ENCODE peak calls at places on chromosomes 3 and 15, in eight cellular contexts. Y is dorsolateral prefrontal cortex, J is mammary epithelial cell, H is GM13977, A is AG10803, M is upper lobe of right lung, U is psoas muscle, O is lung. Z is an unnamed sample.

GRCh38 chr3:35383719-35384555 is 255.4 kb upstream of the ARPP21 start:
- DNase-seq in Y (no peak), J (no peak), H (no peak), A (no peak), M (no peak), U (no peak), O (no peak), Z (no peak)

GRCh38 chr15:33089878-33090757 is 104.4 kb downstream of the FMN1 start:
- DNase-seq in Y (no peak), J (peak), H (no peak), A (peak), M (no peak), U (no peak), O (no peak), Z (no peak)

GRCh38 chr3:39639344-39640236 is 169.8 kb upstream of the MYRIP start:
- DNase-seq in Y (no peak), J (peak), H (no peak), A (peak), M (no peak), U (no peak), O (peak), Z (peak)

GRCh38 chr3:27484002-27484844 is at the start of gene SLC4A7:
- DNase-seq in Y (peak), J (peak), H (peak), A (peak), M (peak), U (peak), O (peak), Z (peak)

GRCh38 chr3:49327485-49327884 is 12.4 kb downstream of the USP4 start:
- DNase-seq in Y (no peak), J (no peak), H (no peak), A (no peak), M (no peak), U (no peak), O (no peak), Z (peak)

GRCh38 chr3:12042638-12043037 is 38.5 kb downstream of the SYN2 start:
- DNase-seq in Y (no peak), J (no peak), H (no peak), A (no peak), M (no peak), U (no peak), O (no peak), Z (no peak)

GRCh38 chr3:27594096-27594690 is 110.0 kb upstream of the SLC4A7 start:
- DNase-seq in Y (no peak), J (no peak), H (no peak), A (no peak), M (no peak), U (no peak), O (no peak), Z (no peak)

GRCh38 chr3:73192036-73192738 is 130.7 kb downstream of the EBLN2 start:
- DNase-seq in Y (no peak), J (no peak), H (no peak), A (no peak), M (no peak), U (no peak), O (no peak), Z (peak)

GRCh38 chr3:178768072-178768864 is 232.0 kb downstream of the KCNMB2 start:
- DNase-seq in Y (no peak), J (no peak), H (no peak), A (no peak), M (no peak), U (no peak), O (no peak), Z (no peak)

GRCh38 chr3:16071246-16071645 is 103.2 kb upstream of the GALNT15 start:
- DNase-seq in Y (no peak), J (peak), H (no peak), A (no peak), M (no peak), U (no peak), O (no peak), Z (no peak)

GRCh38 chr3:38002291-38002876 is 11.8 kb downstream of the VILL start:
- DNase-seq in Y (no peak), J (no peak), H (no peak), A (no peak), M (peak), U (no peak), O (no peak), Z (no peak)

GRCh38 chr3:38002940-38003339 is 12.4 kb downstream of the VILL start:
- DNase-seq in Y (no peak), J (no peak), H (no peak), A (no peak), M (peak), U (no peak), O (no peak), Z (no peak)

GRCh38 chr3:38000965-38001455 is 10.4 kb downstream of the VILL start:
- DNase-seq in Y (no peak), J (no peak), H (no peak), A (no peak), M (peak), U (no peak), O (no peak), Z (no peak)

GRCh38 chr3:38000242-38000916 is 9.8 kb downstream of the VILL start:
- DNase-seq in Y (no peak), J (no peak), H (no peak), A (no peak), M (peak), U (no peak), O (no peak), Z (no peak)

DNA sequence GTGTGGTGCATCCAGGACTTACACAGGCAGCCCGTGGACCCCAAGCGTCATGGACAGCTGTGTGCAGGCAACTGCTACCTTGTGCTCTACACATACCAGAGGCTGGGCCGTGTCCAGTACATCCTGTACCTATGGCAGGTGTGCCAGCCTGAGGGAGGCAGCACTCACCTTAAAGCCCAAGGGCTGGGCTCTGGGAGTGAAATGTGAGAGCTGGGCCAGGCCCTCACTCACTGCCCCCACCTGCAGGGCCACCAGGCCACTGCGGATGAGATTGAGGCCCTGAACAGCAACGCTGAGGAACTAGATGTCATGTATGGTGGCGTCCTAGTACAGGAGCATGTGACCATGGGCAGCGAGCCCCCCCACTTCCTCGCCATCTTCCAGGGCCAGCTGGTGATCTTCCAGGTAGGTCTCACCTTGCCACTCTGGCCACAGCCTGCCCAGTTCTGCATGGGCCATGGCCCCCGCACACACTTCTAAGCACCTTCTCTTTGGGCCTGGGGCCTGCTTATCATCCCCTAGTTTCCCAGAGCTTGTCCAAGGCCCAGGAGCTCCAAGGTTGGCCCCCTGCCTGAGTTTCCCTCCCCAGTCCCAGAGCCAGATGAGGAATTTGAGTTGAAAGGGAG is 11.0 kb downstream of the VILL start:
- DNase-seq in Y (no peak), J (no peak), H (no peak), A (no peak), M (peak), U (no peak), O (no peak), Z (no peak)
- TF ChIP-seq CTCF in Y (no peak), J (peak), H (no peak), A (no peak), M (peak), U (no peak), O (no peak), Z (no peak)

GRCh38 chr15:58770857-58771620 is at the start of gene MINDY2:
- DNase-seq in Y (peak), J (peak), H (peak), A (peak), M (peak), U (peak), O (peak), Z (peak)
- TF ChIP-seq CTCF in Y (peak), J (peak), H (peak), A (peak), M (peak), U (peak), O (no peak), Z (peak)

GRCh38 chr15:92503889-92504288 is 110.2 kb downstream of the ST8SIA2 start:
- DNase-seq in Y (no peak), J (no peak), H (no peak), A (no peak), M (no peak), U (no peak), O (no peak), Z (no peak)
- TF ChIP-seq CTCF in Y (no peak), J (no peak), H (no peak), A (no peak), M (no peak), U (no peak), O (no peak), Z (no peak)

DNA sequence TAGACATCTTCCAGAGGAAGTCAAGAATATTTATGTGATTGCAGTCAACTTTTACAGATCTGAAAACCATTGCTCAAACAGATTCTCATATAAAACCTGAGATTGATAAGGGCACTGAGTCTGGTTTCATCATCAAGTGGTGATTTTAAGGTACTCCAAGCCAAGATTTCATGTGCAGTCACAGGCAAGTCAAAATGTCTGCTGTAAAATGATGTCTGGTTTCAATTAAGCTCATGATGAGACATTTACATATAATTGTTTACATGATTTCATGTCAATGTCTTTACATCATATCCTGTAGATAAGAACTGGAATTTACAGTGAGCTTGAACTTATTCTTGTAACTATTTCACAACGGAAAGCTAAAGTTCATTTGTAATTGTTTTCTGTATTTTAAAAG is 1215.5 kb downstream of the ROBO2 start:
- DNase-seq in Y (no peak), J (no peak), H (no peak), A (peak), M (no peak), U (no peak), O (no peak), Z (no peak)
- TF ChIP-seq CTCF in Y (no peak), J (no peak), H (no peak), A (no peak), M (no peak), U (no peak), O (no peak), Z (no peak)

GRCh38 chr3:138890555-138891187 is 55.9 kb upstream of the PIK3CB start:
- DNase-seq in Y (no peak), J (no peak), H (peak), A (no peak), M (no peak), U (no peak), O (no peak), Z (peak)

GRCh38 chr3:138888569-138888968 is 53.8 kb upstream of the PIK3CB start:
- DNase-seq in Y (no peak), J (no peak), H (no peak), A (no peak), M (no peak), U (no peak), O (no peak), Z (no peak)

DNA sequence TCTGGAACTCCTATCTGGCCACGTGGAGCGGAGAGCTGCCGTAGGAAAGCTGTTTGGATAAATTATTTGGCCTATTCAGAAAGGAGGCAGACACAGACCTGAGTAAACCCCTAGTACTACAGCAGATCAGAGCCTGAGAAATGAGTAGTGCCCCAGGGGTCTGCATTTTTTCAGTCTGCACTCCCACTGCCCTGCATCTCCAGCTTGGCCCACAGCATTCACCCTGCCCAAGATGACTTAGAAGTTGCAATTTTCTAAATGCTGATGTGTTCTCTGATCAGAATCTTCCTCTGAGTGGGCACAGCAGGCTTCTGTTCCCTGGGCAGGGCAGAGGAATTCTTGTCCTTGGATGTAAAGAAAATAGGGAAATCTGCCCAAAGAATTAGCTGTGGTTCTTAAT is 55.1 kb upstream of the PIK3CB start:
- DNase-seq in Y (no peak), J (no peak), H (no peak), A (no peak), M (no peak), U (no peak), O (no peak), Z (no peak)
- TF ChIP-seq CTCF in Y (no peak), J (no peak), H (no peak), A (no peak), M (no peak), U (no peak), O (no peak), Z (no peak)

DNA sequence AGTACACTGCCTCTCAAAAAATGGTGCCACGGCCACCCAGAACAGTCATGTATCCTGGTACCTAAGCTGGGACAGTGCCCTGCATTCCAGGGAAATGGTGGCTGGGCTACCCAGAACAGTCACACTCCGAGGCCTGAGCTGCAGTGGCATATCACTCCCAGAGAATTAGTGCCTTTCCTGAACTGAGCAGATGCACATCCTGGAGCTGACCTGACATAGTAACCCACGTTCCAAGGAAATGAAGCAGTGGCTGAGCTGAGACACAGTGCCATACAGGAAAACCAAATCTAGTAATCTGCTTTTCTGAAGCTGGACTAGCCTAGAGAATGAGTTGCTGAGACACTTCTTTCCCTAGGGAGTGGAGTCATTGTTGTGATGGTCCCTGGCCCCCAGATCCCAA is 41.8 kb downstream of the SERP1 start:
- DNase-seq in Y (no peak), J (no peak), H (no peak), A (no peak), M (no peak), U (no peak), O (no peak), Z (no peak)
- TF ChIP-seq CTCF in Y (no peak), J (no peak), H (no peak), A (no peak), M (no peak), U (no peak), O (no peak), Z (no peak)

GRCh38 chr3:94525039-94525438 is 462.2 kb downstream of the NSUN3 start:
- DNase-seq in Y (no peak), J (peak), H (no peak), A (no peak), M (no peak), U (no peak), O (no peak), Z (no peak)
- TF ChIP-seq CTCF in Y (peak), J (peak), H (no peak), A (no peak), M (peak), U (no peak), O (no peak), Z (no peak)